ENCODE peak calls at places on chromosomes 5 and 9, in eight cellular contexts. Y, Q, I, E, S, F, B and R are unnamed samples.

GRCh38 chr5:143404416-143405062 is 1.1 kb upstream of the NR3C1 start:
- DNase-seq in Y (peak), F (peak), S (peak), B (peak), E (peak), I (peak), Q (peak), R (peak)

GRCh38 chr9:105053209-105053652 is 125.3 kb upstream of the ABCA1 start:
- DNase-seq in Q (no peak), E (peak), I (peak), B (peak), S (peak), F (no peak), Y (no peak), R (peak)

GRCh38 chr9:27847380-27847779 is 274.1 kb upstream of the C9orf72 start:
- DNase-seq in S (no peak), F (no peak), E (no peak), Q (no peak), B (no peak), I (no peak), Y (no peak), R (no peak)

GRCh38 chr5:58735637-58736036 is 152.8 kb downstream of the RAB3C start:
- DNase-seq in S (no peak), Q (no peak), I (no peak), F (no peak), B (no peak), E (no peak), Y (no peak), R (no peak)

GRCh38 chr9:125538092-125538473 is 168.9 kb downstream of the MAPKAP1 start:
- DNase-seq in B (peak), S (peak), Y (no peak), E (no peak), F (no peak), Q (peak), I (no peak), R (peak)

GRCh38 chr5:55331321-55331720 is 23.5 kb downstream of the MTREX start:
- DNase-seq in F (no peak), E (no peak), S (no peak), Y (no peak), I (no peak), Q (no peak), B (peak), R (no peak)

GRCh38 chr5:141409598-141410306 is 1.9 kb downstream of the PCDHGB6 start:
- DNase-seq in F (no peak), S (no peak), E (no peak), Y (no peak), I (no peak), Q (no peak), B (no peak), R (no peak)

GRCh38 chr9:120431268-120431667 is 148.7 kb downstream of the CDK5RAP2 start:
- DNase-seq in E (no peak), S (no peak), Q (no peak), I (no peak), Y (no peak), F (no peak), B (no peak), R (no peak)

GRCh38 chr9:99103054-99103453 is 1.9 kb upstream of the TGFBR1 start:
- DNase-seq in I (no peak), S (no peak), B (peak), E (no peak), Q (no peak), Y (no peak), F (no peak), R (peak)

GRCh38 chr9:9754186-9754585 is 858.6 kb downstream of the PTPRD start:
- DNase-seq in B (no peak), S (no peak), F (no peak), Y (no peak), Q (no peak), E (no peak), I (no peak), R (no peak)

GRCh38 chr9:4065054-4065453 is 234.8 kb downstream of the GLIS3 start:
- DNase-seq in I (no peak), F (no peak), S (no peak), B (no peak), Q (no peak), Y (no peak), E (no peak), R (no peak)